ENCODE peak calls at places on chromosomes 16 and 17, in seven cellular contexts. Q, V, D, P, E, X and N are unnamed samples.

GRCh38 chr16:4987250-4987579 is 29.1 kb downstream of the SEC14L5 start:
- DNase-seq in Q (no peak), V (no peak), D (no peak), P (no peak), E (no peak), X (no peak), N (no peak)

GRCh38 chr16:89842471-89843408 is 14.5 kb downstream of the SPIRE2 start:
- DNase-seq in Q (no peak), V (peak; percentile 63), D (no peak), P (no peak), E (no peak), X (peak; percentile 71), N (peak; percentile 29)

GRCh38 chr16:56425439-56425832 is at the start of gene AMFR:
- DNase-seq in Q (peak; percentile 78), V (peak; percentile 82), D (peak; percentile 47), P (no peak), E (peak; percentile 75), X (peak; percentile 80), N (peak; percentile 36)

GRCh38 chr17:83055911-83056582 is 23.4 kb upstream of the METRNL start:
- DNase-seq in Q (no peak), V (peak; percentile 90), D (no peak), P (peak; percentile 22), E (peak; percentile 41), X (peak; percentile 92), N (peak; percentile 50)

GRCh38 chr16:19907161-19907992 is 22.7 kb upstream of the GPRC5B start:
- DNase-seq in Q (peak; percentile 61), V (peak; percentile 80), D (peak; percentile 37), P (peak; percentile 56), E (peak; percentile 67), X (peak; percentile 64), N (peak; percentile 37)

GRCh38 chr17:40298726-40299125 is 10.3 kb upstream of the RARA start:
- DNase-seq in Q (no peak), V (no peak), D (no peak), P (no peak), E (no peak), X (peak; percentile 55), N (no peak)

GRCh38 chr17:77499699-77500435 is 359.1 kb downstream of the SEC14L1 start:
- DNase-seq in Q (no peak), V (no peak), D (no peak), P (no peak), E (no peak), X (no peak), N (no peak)

GRCh38 chr17:69500911-69501429 is 86.5 kb downstream of the MAP2K6 start:
- DNase-seq in Q (no peak), V (no peak), D (no peak), P (no peak), E (no peak), X (no peak), N (no peak)

GRCh38 chr17:5587431-5588032 is 3.2 kb upstream of the NLRP1 start:
- DNase-seq in Q (no peak), V (peak; percentile 79), D (no peak), P (peak; percentile 59), E (peak; percentile 79), X (peak; percentile 76), N (peak; percentile 61)

GRCh38 chr17:50062323-50063243 is 6.7 kb downstream of the ITGA3 start:
- DNase-seq in Q (peak; percentile 94), V (peak; percentile 100), D (no peak), P (no peak), E (peak; percentile 99), X (peak; percentile 73), N (no peak)

GRCh38 chr16:2497641-2498040 is 16.1 kb upstream of the ATP6V0C start:
- DNase-seq in Q (no peak), V (no peak), D (no peak), P (no peak), E (no peak), X (no peak), N (no peak)

GRCh38 chr17:7833795-7834553 is at the start of gene KDM6B:
- DNase-seq in Q (peak; percentile 97), V (peak; percentile 83), D (no peak), P (peak; percentile 94), E (peak; percentile 95), X (peak; percentile 85), N (peak; percentile 67)

GRCh38 chr16:71700822-71701221 is 23.7 kb downstream of the PHLPP2 start:
- DNase-seq in Q (no peak), V (no peak), D (no peak), P (no peak), E (no peak), X (no peak), N (no peak)

GRCh38 chr17:69763503-69763902 is 311.5 kb upstream of the KCNJ16 start:
- DNase-seq in Q (no peak), V (peak; percentile 61), D (no peak), P (no peak), E (no peak), X (peak; percentile 54), N (no peak)

GRCh38 chr17:15910791-15911190 is 34.1 kb upstream of the ADORA2B start:
- DNase-seq in Q (no peak), V (peak; percentile 94), D (no peak), P (no peak), E (no peak), X (peak; percentile 36), N (no peak)

GRCh38 chr16:2752850-2753522 is 548 bp downstream of the SRRM2 start:
- DNase-seq in Q (peak; percentile 88), V (peak; percentile 67), D (no peak), P (peak; percentile 67), E (peak; percentile 81), X (peak; percentile 77), N (peak; percentile 41)

GRCh38 chr17:79777166-79777843 is 643 bp upstream of the CBX2 start:
- DNase-seq in Q (peak; percentile 70), V (peak; percentile 82), D (peak; percentile 44), P (no peak), E (peak; percentile 87), X (peak; percentile 32), N (no peak)

GRCh38 chr17:1438593-1439083 is 17.4 kb downstream of the CRK start:
- DNase-seq in Q (no peak), V (no peak), D (no peak), P (no peak), E (no peak), X (peak; percentile 89), N (peak; percentile 67)

GRCh38 chr16:21228473-21228872 is 5.0 kb upstream of the ANKS4B start:
- DNase-seq in Q (no peak), V (no peak), D (no peak), P (no peak), E (no peak), X (no peak), N (no peak)

GRCh38 chr16:21233045-21233520 is 416 bp upstream of the ANKS4B start:
- DNase-seq in Q (no peak), V (no peak), D (no peak), P (no peak), E (no peak), X (no peak), N (no peak)

GRCh38 chr16:21236831-21237230 is 3.3 kb downstream of the ANKS4B start:
- DNase-seq in Q (no peak), V (no peak), D (no peak), P (no peak), E (no peak), X (no peak), N (no peak)

GRCh38 chr16:21235199-21235585 is 1.7 kb downstream of the ANKS4B start:
- DNase-seq in Q (no peak), V (no peak), D (no peak), P (no peak), E (no peak), X (no peak), N (no peak)

DNA sequence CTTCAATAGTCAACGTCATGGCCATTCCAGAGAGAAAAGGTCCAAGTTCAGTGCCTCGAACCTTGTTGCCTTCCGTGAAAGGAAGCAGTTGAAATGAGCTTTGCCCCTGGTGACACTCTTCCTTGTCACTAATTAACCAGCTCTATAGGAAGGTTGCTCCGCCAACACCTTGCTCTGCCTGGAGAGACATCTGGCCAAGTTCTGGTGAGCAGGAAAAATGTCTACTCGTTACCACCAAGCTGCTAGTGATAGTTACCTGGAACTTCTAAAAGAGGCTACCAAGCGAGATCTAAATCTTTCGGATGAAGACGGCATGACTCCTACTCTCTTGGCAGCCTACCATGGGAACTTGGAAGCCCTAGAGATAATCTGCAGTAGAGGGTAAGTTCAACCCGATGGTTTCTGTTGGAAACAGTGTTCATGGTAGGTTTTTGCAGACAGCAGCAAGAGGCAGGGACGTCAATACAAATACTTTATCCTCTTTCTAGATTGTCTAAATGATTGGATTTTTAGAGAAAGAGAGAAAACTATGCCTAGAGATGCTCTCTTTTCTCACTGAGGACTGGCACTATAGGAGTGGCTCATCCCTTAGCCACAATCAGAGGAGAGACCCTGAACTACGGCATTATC is at the start of gene ANKS4B:
- DNase-seq in Q (no peak), V (no peak), D (no peak), P (no peak), E (no peak), X (no peak), N (no peak)
- H3K27ac ChIP-seq in Q (no peak within 1 kb of the TSS), V (no peak within 1 kb of the TSS), D (no peak within 1 kb of the TSS), P (no peak within 1 kb of the TSS), E (no peak within 1 kb of the TSS), X (no peak within 1 kb of the TSS), N (no peak within 1 kb of the TSS)

GRCh38 chr17:48620497-48621139 is 5.5 kb upstream of the HOXB8 start:
- DNase-seq in Q (no peak), V (no peak), D (no peak), P (no peak), E (no peak), X (no peak), N (no peak)

GRCh38 chr17:48621410-48622387 is 4.5 kb downstream of the HOXB9 start:
- DNase-seq in Q (no peak), V (no peak), D (no peak), P (no peak), E (no peak), X (no peak), N (no peak)

GRCh38 chr17:48617515-48618365 is 2.6 kb upstream of the HOXB8 start:
- DNase-seq in Q (no peak), V (no peak), D (no peak), P (no peak), E (no peak), X (no peak), N (no peak)

GRCh38 chr17:48618366-48618896 is 3.3 kb upstream of the HOXB8 start:
- DNase-seq in Q (peak; percentile 89), V (peak; percentile 97), D (peak; percentile 50), P (peak; percentile 86), E (peak; percentile 97), X (peak; percentile 79), N (no peak)

GRCh38 chr17:48619821-48620496 is 4.9 kb upstream of the HOXB8 start:
- DNase-seq in Q (no peak), V (no peak), D (no peak), P (no peak), E (no peak), X (no peak), N (no peak)
- H3K27ac ChIP-seq in Q (no peak overlapping the region), V (no peak overlapping the region), D (no peak overlapping the region), P (no peak overlapping the region), E (no peak overlapping the region), X (no peak overlapping the region), N (no peak overlapping the region)

DNA sequence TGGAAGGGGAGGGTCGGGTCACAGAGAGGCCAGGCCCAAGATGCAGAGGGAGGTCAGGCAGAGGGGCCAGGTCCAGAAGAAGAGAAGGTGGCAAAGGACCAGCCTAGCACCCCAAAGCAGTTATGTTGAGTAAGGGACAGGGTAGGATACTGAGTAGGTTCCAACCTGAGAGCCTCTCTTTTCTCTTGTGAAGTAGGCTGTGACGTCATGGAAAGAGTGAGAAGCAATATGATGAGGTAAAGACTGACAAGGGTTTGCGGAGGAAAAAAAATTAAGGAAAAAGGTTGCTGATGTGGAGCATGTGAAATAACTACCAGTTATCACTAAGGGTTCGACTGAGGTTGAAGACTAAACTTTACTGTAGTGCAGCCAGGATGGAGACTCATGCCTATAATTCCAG is 53.1 kb downstream of the SKAP1 start:
- DNase-seq in Q (no peak), V (no peak), D (no peak), P (no peak), E (no peak), X (no peak), N (no peak)
- H3K27ac ChIP-seq in Q (no peak overlapping the region), V (no peak overlapping the region), D (no peak overlapping the region), P (no peak overlapping the region), E (no peak overlapping the region), X (no peak overlapping the region), N (no peak overlapping the region)

GRCh38 chr16:30353438-30354129 is 1.5 kb downstream of the CD2BP2 start:
- DNase-seq in Q (peak; percentile 45), V (no peak), D (no peak), P (no peak), E (no peak), X (no peak), N (no peak)
- H3K27ac ChIP-seq in Q (no peak overlapping the region), V (no peak overlapping the region), D (no peak overlapping the region), P (peak overlapping the region; percentile 88), E (peak overlapping the region; percentile 96), X (no peak overlapping the region), N (peak overlapping the region; percentile 11)